ENCODE peak calls at places on chromosomes 3 and 15, in four cellular contexts. I is K562, L is GM12878, H is H1. R is an unnamed sample.

GRCh38 chr15:73927003-73927475 is 777 bp downstream of the LOXL1 start:
- DNase-seq in H (peak; percentile 83), I (peak; percentile 23), L (no peak), R (no peak)

GRCh38 chr3:123258811-123259420 is 57.2 kb downstream of the SEC22A start:
- DNase-seq in L (no peak), I (no peak), H (no peak), R (peak; percentile 43)

GRCh38 chr15:65089206-65089824 is 12.8 kb downstream of the KBTBD13 start:
- DNase-seq in L (no peak), H (no peak), I (no peak), R (peak; percentile 56)

GRCh38 chr3:22939349-22939748 is 263.8 kb upstream of the UBE2E2 start:
- DNase-seq in H (no peak), L (no peak), I (no peak), R (no peak)

GRCh38 chr15:77499087-77499765 is 78.5 kb downstream of the HMG20A start:
- DNase-seq in H (no peak), I (no peak), L (no peak), R (no peak)

GRCh38 chr3:59052803-59053411 is 3.1 kb upstream of the CFAP20DC start:
- DNase-seq in L (no peak), I (no peak), H (no peak), R (peak; percentile 25)

GRCh38 chr3:34419801-34420200 is 621.4 kb downstream of the PDCD6IP start:
- DNase-seq in L (no peak), I (no peak), H (no peak), R (no peak)

GRCh38 chr3:125179528-125180240 is 32.9 kb downstream of the SLC12A8 start:
- DNase-seq in H (no peak), L (no peak), I (no peak), R (no peak)

GRCh38 chr3:144085964-144086363 is 114.3 kb downstream of the DIPK2A start:
- DNase-seq in I (no peak), L (no peak), H (no peak), R (no peak)

GRCh38 chr15:88882745-88883144 is 12.6 kb downstream of the HAPLN3 start:
- DNase-seq in L (no peak), I (no peak), H (no peak), R (no peak)

GRCh38 chr3:10173926-10174435 is 9.3 kb downstream of the IRAK2 start:
- DNase-seq in I (peak; percentile 50), H (no peak), L (no peak), R (peak; percentile 55)

GRCh38 chr3:139561959-139562676 is 22.6 kb upstream of the RBP1 start:
- DNase-seq in H (no peak), L (no peak), I (peak; percentile 47), R (peak; percentile 47)

GRCh38 chr3:175764722-175765121 is 905.6 kb downstream of the NAALADL2 start:
- DNase-seq in H (no peak), L (no peak), I (no peak), R (no peak)

GRCh38 chr3:54994026-54994626 is 66.3 kb upstream of the LRTM1 start:
- DNase-seq in I (no peak), L (no peak), H (no peak), R (no peak)

GRCh38 chr3:190116551-190117067 is 4.1 kb downstream of the P3H2 start:
- DNase-seq in L (no peak), I (no peak), H (no peak), R (no peak)

GRCh38 chr3:4637265-4637664 is 144.1 kb downstream of the ITPR1 start:
- DNase-seq in I (no peak), H (no peak), L (no peak), R (no peak)

GRCh38 chr3:58214484-58215316 is 3.9 kb upstream of the DNASE1L3 start:
- DNase-seq in I (no peak), L (peak; percentile 96), H (no peak), R (no peak)

GRCh38 chr15:27399236-27399635 is 428.3 kb downstream of the GABRG3 start:
- DNase-seq in H (no peak), I (no peak), L (no peak), R (no peak)

GRCh38 chr15:66452971-66453580 is 44.5 kb downstream of the SNAPC5 start:
- DNase-seq in L (no peak), I (no peak), H (no peak), R (peak; percentile 72)

GRCh38 chr3:192915724-192916123 is 1.9 kb downstream of the MB21D2 start:
- DNase-seq in I (no peak), L (no peak), H (no peak), R (no peak)

GRCh38 chr3:131216801-131217200 is 164.8 kb upstream of the NUDT16 start:
- DNase-seq in I (peak; percentile 6), L (no peak), H (no peak), R (peak; percentile 28)

GRCh38 chr3:93969443-93969842 is 4.3 kb downstream of the PROS1 start:
- DNase-seq in L (no peak), I (no peak), H (no peak), R (no peak)

GRCh38 chr3:43892535-43892934 is 201.8 kb downstream of the ABHD5 start:
- DNase-seq in I (no peak), L (peak; percentile 60), H (no peak), R (no peak)

GRCh38 chr15:41876007-41876406 is 17.8 kb downstream of the SPTBN5 start:
- DNase-seq in I (no peak), H (no peak), L (no peak), R (no peak)

GRCh38 chr15:41871175-41871905 is 22.5 kb downstream of the SPTBN5 start:
- DNase-seq in H (no peak), I (no peak), L (no peak), R (no peak)

GRCh38 chr15:41872166-41872747 is 21.6 kb downstream of the SPTBN5 start:
- DNase-seq in L (no peak), I (no peak), H (no peak), R (no peak)

GRCh38 chr15:41874736-41875135 is 19.1 kb downstream of the SPTBN5 start:
- DNase-seq in H (no peak), L (no peak), I (no peak), R (no peak)

GRCh38 chr15:41873711-41874110 is 20.1 kb downstream of the SPTBN5 start:
- DNase-seq in L (no peak), I (no peak), H (no peak), R (no peak)
- TF ChIP-seq SIN3A in L (no peak), I (no peak), H (no peak), R (no peak)

GRCh38 chr15:31508656-31509055 is 182.0 kb downstream of the KLF13 start:
- DNase-seq in I (no peak), L (no peak), H (peak; percentile 16), R (no peak)
- TF ChIP-seq GABPA in I (no peak), L (no peak), H (no peak), R (no peak)

DNA sequence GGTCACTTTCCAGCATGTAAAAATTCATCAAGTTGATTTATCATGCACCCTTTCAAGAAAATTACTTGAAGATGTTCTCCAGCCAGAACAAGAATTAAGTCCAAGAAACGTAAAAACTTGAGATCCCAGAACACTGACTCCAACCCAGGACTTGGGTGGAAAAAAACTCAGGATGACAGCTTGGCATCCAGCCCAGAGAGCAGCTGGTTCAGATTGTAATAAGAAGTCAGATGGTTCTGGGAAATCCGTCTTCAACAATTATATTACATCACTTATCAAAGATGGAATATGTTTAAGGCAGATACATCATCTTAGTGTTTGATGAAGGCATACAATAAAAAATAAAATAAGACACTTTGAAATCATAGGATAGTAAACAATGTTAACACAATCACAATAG is 23.0 kb upstream of the DNAJC13 start:
- DNase-seq in I (no peak), L (no peak), H (no peak), R (no peak)
- TF ChIP-seq SIN3A in I (no peak), L (no peak), H (no peak), R (no peak)

DNA sequence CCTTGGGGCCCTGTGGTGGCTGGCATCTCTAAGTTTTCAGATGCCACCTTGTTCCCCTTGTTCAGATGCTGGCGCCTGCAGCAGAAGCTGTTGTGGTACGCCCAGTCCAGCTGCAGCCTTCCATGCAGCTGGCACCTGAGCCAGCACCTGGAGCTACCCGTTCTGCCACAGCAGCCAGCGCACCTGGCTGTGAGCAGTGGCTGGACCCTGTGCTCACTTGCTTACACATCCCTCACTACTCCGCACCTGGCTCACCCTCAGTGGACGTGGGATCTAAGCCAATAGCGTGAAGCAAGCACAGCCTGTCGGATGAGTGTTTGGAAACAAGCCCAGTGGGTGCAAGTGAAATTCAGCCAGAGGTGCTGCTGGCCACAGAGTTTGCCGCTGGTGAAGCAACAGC is 607.5 kb upstream of the BCHE start:
- DNase-seq in L (no peak), H (no peak), I (no peak), R (no peak)
- TF ChIP-seq GABPA in L (no peak), H (no peak), I (no peak), R (no peak)

DNA sequence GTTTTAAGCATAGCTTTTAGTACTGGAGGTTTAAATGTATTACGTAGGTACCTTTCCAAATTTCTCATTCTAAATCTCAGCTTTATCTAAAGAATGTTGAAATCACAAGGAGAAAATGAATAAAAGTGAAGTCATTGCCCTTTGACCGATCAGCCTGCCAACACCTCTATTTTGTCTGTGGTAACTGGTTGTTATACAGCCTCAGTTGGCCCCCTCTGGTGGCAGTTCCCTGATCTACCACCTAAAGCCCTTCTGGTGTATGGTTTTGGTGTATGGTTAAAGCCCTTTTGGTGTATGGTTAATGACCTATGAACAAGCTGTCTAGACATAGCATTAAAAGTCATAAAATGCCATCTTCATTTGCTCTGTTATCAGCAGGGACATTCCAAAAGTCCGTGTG is 378.2 kb upstream of the AZI2 start:
- DNase-seq in L (peak; percentile 8), I (peak; percentile 13), H (peak; percentile 69), R (peak; percentile 10)
- TF ChIP-seq SIN3A in L (no peak), I (no peak), H (no peak), R (no peak)

R was measured in HepG2.